ENCODE peak calls at places on chromosomes 4 and X, in five cellular contexts. M, S, U, R and N are unnamed samples.
A peak's percentile ranks its signal among the peaks of the same experiment; 100 is the strongest.

GRCh38 chrX:132146456-132146855 is 18.6 kb upstream of the FRMD7 start:
- DNase-seq in M (no peak), S (peak; percentile 37), U (no peak), R (no peak), N (no peak)

GRCh38 chr4:43776371-43776770 is 672.2 kb downstream of the KCTD8 start:
- DNase-seq in M (no peak), S (peak; percentile 6), U (peak; percentile 24), R (peak; percentile 11), N (peak; percentile 9)

GRCh38 chrX:10157545-10157944 is 770 bp downstream of the CLCN4 start:
- DNase-seq in M (peak; percentile 75), S (no peak), U (peak; percentile 56), R (no peak), N (peak; percentile 30)

GRCh38 chrX:132750312-132751042 is 208.0 kb downstream of the HS6ST2 start:
- DNase-seq in M (no peak), S (no peak), U (no peak), R (no peak), N (no peak)

GRCh38 chrX:151801980-151802379 is 67.4 kb downstream of the CNGA2 start:
- DNase-seq in M (peak; percentile 39), S (peak; percentile 17), U (peak; percentile 8), R (no peak), N (no peak)

GRCh38 chrX:105876658-105877057 is 54.3 kb downstream of the NRK start:
- DNase-seq in M (no peak), S (peak; percentile 50), U (peak; percentile 14), R (peak; percentile 12), N (peak; percentile 14)

GRCh38 chr4:48641401-48641800 is 138.7 kb downstream of the FRYL start:
- DNase-seq in M (no peak), S (no peak), U (no peak), R (no peak), N (no peak)

GRCh38 chr4:66636321-66636720 is 909.0 kb downstream of the CENPC start:
- DNase-seq in M (no peak), S (no peak), U (no peak), R (no peak), N (no peak)

GRCh38 chr4:71827811-71828210 is 43.9 kb upstream of the GC start:
- DNase-seq in M (no peak), S (peak; percentile 67), U (no peak), R (no peak), N (no peak)

GRCh38 chrX:11756354-11757318 is 1.4 kb upstream of the MSL3 start:
- DNase-seq in M (peak; percentile 47), S (peak; percentile 4), U (no peak), R (peak; percentile 16), N (no peak)

DNA sequence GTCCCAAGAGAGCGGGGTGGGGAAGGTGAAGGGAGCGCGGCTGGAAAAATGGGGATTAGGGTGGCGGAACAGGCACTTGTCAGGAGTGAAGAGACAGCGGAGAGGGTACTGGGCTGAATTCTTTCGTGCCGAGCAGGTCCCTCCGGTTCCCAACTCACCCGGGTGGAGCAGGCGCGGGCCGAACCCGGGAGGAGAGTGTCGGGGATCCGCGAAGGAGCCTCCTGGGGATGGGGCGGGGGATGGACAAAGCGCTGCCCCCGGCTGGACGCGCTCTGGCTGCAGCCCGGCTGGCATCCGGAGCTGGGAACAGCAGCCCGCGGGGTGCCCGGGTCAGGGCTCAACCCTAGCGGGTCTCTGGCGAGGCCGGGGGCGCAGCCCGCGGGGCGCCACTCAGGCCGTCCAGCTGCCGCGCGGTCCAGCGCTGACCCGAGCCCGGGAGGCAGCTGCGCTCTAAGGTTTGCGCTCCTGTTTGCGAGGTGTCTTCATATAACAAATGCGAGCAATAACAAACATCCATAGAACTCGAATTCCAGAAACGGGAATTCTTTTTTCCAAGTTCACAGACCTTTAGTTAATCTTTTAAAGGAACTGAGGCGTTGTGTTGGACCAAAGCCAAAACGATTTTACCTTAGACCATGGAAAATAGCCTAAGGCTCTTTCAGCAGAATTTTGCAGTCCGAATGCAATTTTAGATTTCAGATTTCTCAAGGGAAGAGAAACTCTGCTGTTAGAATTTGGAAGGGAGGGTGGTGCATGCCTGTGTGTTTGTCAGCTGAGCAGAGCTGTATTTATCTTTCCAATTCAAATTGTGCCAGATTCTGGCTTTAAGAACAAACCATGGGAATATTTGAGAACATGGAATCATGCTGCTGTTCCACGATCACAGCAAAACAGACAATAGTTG is 707 bp downstream of the NPY5R start:
- DNase-seq in M (no peak), S (peak; percentile 72), U (no peak), R (peak; percentile 17), N (no peak)
- TF ChIP-seq EZH2 in M (no peak), S (peak; percentile 28), U (peak; percentile 52), R (peak; percentile 80), N (peak; percentile 74)

GRCh38 chr4:76590847-76591281 is 155.8 kb downstream of the SHROOM3 start:
- DNase-seq in M (no peak), S (peak; percentile 37), U (no peak), R (no peak), N (peak; percentile 86)
- H3K4me2 ChIP-seq in M (peak overlapping the region; percentile 67), S (peak overlapping the region; percentile 15), U (no peak overlapping the region), R (peak overlapping the region; percentile 64), N (no peak overlapping the region)

GRCh38 chrX:139134316-139134715 is 396.2 kb upstream of the F9 start:
- DNase-seq in M (no peak), S (no peak), U (no peak), R (no peak), N (no peak)
- TF ChIP-seq EZH2 in M (no peak), S (no peak), U (no peak), R (no peak), N (no peak)

DNA sequence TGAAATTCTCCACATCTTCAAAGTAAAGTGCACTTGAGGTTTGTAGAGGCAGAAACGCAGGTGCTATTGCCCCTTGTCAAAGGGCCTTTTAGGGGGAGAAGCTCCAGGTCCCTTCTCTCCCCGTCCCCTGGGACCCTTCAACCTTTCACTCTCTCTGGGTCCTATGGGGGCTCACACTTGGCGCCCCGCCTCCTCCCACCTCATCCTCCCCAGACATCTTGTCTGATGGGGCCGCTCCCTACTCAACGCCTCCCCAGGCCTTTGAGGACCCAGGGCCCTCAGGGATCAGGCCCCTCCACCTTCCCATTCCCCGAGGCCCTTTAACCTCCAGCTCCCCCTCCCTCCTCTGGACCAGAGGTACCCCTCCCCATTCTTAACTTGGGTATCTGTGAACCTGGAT is 1.3 kb upstream of the HTRA3 start:
- DNase-seq in M (no peak), S (no peak), U (no peak), R (no peak), N (no peak)
- H3K4me2 ChIP-seq in M (no peak overlapping the region), S (no peak overlapping the region), U (no peak overlapping the region), R (no peak overlapping the region), N (no peak overlapping the region)

GRCh38 chr4:112516401-112517066 is 554 bp upstream of the NEUROG2 start:
- DNase-seq in M (no peak), S (peak; percentile 85), U (no peak), R (no peak), N (no peak)
- TF ChIP-seq EZH2 in M (no peak), S (peak; percentile 83), U (no peak), R (peak; percentile 99), N (no peak)

GRCh38 chr4:6887591-6888371 is 21.8 kb upstream of the TBC1D14 start:
- DNase-seq in M (no peak), S (no peak), U (no peak), R (no peak), N (no peak)
- H3K4me2 ChIP-seq in M (no peak overlapping the region), S (no peak overlapping the region), U (no peak overlapping the region), R (no peak overlapping the region), N (no peak overlapping the region)

DNA sequence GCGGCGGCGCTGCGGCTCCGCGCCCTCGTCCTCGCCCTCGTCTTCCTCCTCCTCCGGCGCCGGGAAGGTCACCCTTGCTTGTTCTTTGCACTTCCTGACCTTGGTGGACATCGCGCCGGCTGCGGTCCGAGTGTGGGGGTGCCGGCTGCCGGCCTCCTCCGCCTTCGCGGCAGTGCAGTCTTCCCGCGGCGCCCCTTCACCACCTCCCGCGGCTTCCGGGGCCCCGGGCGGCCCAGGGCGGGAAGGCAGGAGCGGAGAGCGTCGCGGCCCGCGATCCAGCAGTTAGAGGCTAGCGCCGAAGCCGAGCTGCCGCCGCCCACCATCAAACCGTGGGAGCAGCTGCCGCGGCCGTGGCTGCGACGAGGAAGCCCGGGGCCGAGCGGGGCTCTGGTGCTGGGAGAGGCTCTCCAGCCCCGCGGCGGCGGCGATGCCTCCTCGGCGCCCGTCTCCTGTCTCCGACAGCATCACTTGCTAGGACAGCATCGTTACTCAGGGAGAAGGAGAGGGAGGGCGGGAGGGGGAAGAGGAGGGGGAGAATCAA is at the start of gene TRPC3:
- DNase-seq in M (no peak), S (peak; percentile 52), U (peak; percentile 6), R (peak; percentile 47), N (peak; percentile 33)
- TF ChIP-seq EZH2 in M (peak; percentile 59), S (no peak), U (peak; percentile 92), R (peak; percentile 65), N (no peak)

GRCh38 chr4:153297116-153297515 is 47.4 kb upstream of the MND1 start:
- DNase-seq in M (no peak), S (no peak), U (no peak), R (no peak), N (no peak)

GRCh38 chr4:153295131-153295755 is 49.2 kb upstream of the MND1 start:
- DNase-seq in M (no peak), S (peak; percentile 11), U (no peak), R (no peak), N (no peak)

GRCh38 chr4:153293675-153294057 is 50.8 kb upstream of the MND1 start:
- DNase-seq in M (no peak), S (no peak), U (no peak), R (no peak), N (no peak)

GRCh38 chr4:153294631-153295030 is 49.9 kb upstream of the MND1 start:
- DNase-seq in M (peak; percentile 90), S (no peak), U (no peak), R (no peak), N (no peak)

GRCh38 chr4:153296424-153296823 is 48.1 kb upstream of the MND1 start:
- DNase-seq in M (no peak), S (no peak), U (no peak), R (peak; percentile 73), N (peak; percentile 62)
- H3K4me2 ChIP-seq in M (peak overlapping the region; percentile 38), S (no peak overlapping the region), U (no peak overlapping the region), R (peak overlapping the region; percentile 60), N (peak overlapping the region; percentile 68)

GRCh38 chr4:82042042-82042441 is 331.7 kb downstream of the HNRNPD start:
- DNase-seq in M (no peak), S (no peak), U (no peak), R (no peak), N (no peak)

GRCh38 chr4:82043081-82043808 is 330.5 kb downstream of the HNRNPD start:
- DNase-seq in M (no peak), S (peak; percentile 48), U (no peak), R (peak; percentile 79), N (no peak)

GRCh38 chr4:82043809-82044137 is 330.0 kb downstream of the HNRNPD start:
- DNase-seq in M (no peak), S (no peak), U (no peak), R (no peak), N (no peak)

GRCh38 chr4:82045267-82045666 is 328.5 kb downstream of the HNRNPD start:
- DNase-seq in M (no peak), S (no peak), U (no peak), R (no peak), N (no peak)

GRCh38 chr4:82044141-82044993 is 329.4 kb downstream of the HNRNPD start:
- DNase-seq in M (no peak), S (peak; percentile 82), U (no peak), R (peak; percentile 85), N (peak; percentile 41)
- TF ChIP-seq EZH2 in M (no peak), S (no peak), U (no peak), R (no peak), N (no peak)

GRCh38 chrX:153672531-153673397 is 849 bp downstream of the PNCK start:
- DNase-seq in M (no peak), S (no peak), U (no peak), R (no peak), N (no peak)
- H3K4me2 ChIP-seq in M (no peak overlapping the region), S (peak overlapping the region; percentile 48), U (no peak overlapping the region), R (no peak overlapping the region), N (no peak overlapping the region)